ENCODE peak calls at places on chromosome 21, in five cellular contexts. Q is tibial nerve, H is heart left ventricle, V is adrenal gland, R is A549. B is an unnamed sample.

GRCh38 chr21:15731243-15731613 is 1.4 kb downstream of the USP25 start:
- DNase-seq in Q (no peak), H (no peak), V (no peak), R (no peak), B (no peak)

GRCh38 chr21:33668620-33669019 is 26.3 kb downstream of the ITSN1 start:
- DNase-seq in Q (no peak), H (no peak), V (no peak), R (no peak), B (no peak)

GRCh38 chr21:40143822-40144525 is 276.7 kb downstream of the PCP4 start:
- DNase-seq in Q (peak; percentile 53), H (peak; percentile 45), V (peak; percentile 82), R (peak; percentile 33), B (peak; percentile 80)

GRCh38 chr21:29332461-29333354 is 34.0 kb downstream of the BACH1 start:
- DNase-seq in Q (no peak), H (no peak), V (peak; percentile 54), R (no peak), B (no peak)

GRCh38 chr21:33657124-33657842 is 15.0 kb downstream of the ITSN1 start:
- DNase-seq in Q (no peak), H (no peak), V (no peak), R (no peak), B (no peak)

GRCh38 chr21:17819878-17820232 is 699 bp upstream of the C21orf91 start:
- DNase-seq in Q (peak; percentile 23), H (no peak), V (no peak), R (no peak), B (no peak)

GRCh38 chr21:43767498-43767979 is 8.6 kb downstream of the CSTB start:
- DNase-seq in Q (no peak), H (no peak), V (no peak), R (no peak), B (no peak)

GRCh38 chr21:33041981-33042380 is 16.2 kb downstream of the OLIG2 start:
- DNase-seq in Q (no peak), H (no peak), V (no peak), R (no peak), B (no peak)

GRCh38 chr21:23804866-23805265 is 1802.4 kb downstream of the MRPL39 start:
- DNase-seq in Q (no peak), H (no peak), V (no peak), R (no peak), B (no peak)

GRCh38 chr21:15520811-15521643 is 208.8 kb upstream of the USP25 start:
- DNase-seq in Q (no peak), H (no peak), V (no peak), R (no peak), B (no peak)

GRCh38 chr21:25827513-25827912 is 92.7 kb downstream of the GABPA start:
- DNase-seq in Q (no peak), H (no peak), V (no peak), R (no peak), B (no peak)

GRCh38 chr21:46100020-46100419 is 2.1 kb downstream of the COL6A2 start:
- DNase-seq in Q (peak; percentile 9), H (no peak), V (no peak), R (no peak), B (no peak)

GRCh38 chr21:29822064-29822463 is 117.7 kb downstream of the GRIK1 start:
- DNase-seq in Q (no peak), H (no peak), V (no peak), R (no peak), B (no peak)

GRCh38 chr21:17780539-17780938 is 38.6 kb downstream of the C21orf91 start:
- DNase-seq in Q (no peak), H (no peak), V (no peak), R (no peak), B (no peak)

GRCh38 chr21:23217597-23217996 is 2219.4 kb downstream of the NCAM2 start:
- DNase-seq in Q (no peak), H (no peak), V (no peak), R (no peak), B (no peak)

GRCh38 chr21:25133939-25134338 is 473.3 kb downstream of the MRPL39 start:
- DNase-seq in Q (no peak), H (no peak), V (no peak), R (no peak), B (no peak)

GRCh38 chr21:15826147-15826780 is 96.5 kb downstream of the USP25 start:
- DNase-seq in Q (no peak), H (no peak), V (no peak), R (peak; percentile 73), B (peak; percentile 21)

GRCh38 chr21:33490991-33491372 is 534 bp downstream of the DNAJC28 start:
- DNase-seq in Q (no peak), H (no peak), V (no peak), R (no peak), B (no peak)

GRCh38 chr21:16194851-16195251 is 465.1 kb downstream of the USP25 start:
- DNase-seq in Q (no peak), H (peak; percentile 18), V (peak; percentile 27), R (peak; percentile 40), B (peak; percentile 54)

GRCh38 chr21:32388306-32388705 is 4.5 kb downstream of the URB1 start:
- DNase-seq in Q (no peak), H (no peak), V (no peak), R (no peak), B (no peak)

GRCh38 chr21:23162213-23162946 is 2164.2 kb downstream of the NCAM2 start:
- DNase-seq in Q (no peak), H (no peak), V (no peak), R (no peak), B (no peak)

GRCh38 chr21:31343680-31344480 is at the start of gene TIAM1:
- DNase-seq in Q (peak; percentile 52), H (peak; percentile 46), V (peak; percentile 33), R (peak; percentile 4), B (peak; percentile 72)

GRCh38 chr21:41611441-41611840 is 103.5 kb upstream of the TMPRSS2 start:
- DNase-seq in Q (no peak), H (no peak), V (no peak), R (no peak), B (no peak)

GRCh38 chr21:15301736-15302135 is 236.9 kb upstream of the NRIP1 start:
- DNase-seq in Q (no peak), H (no peak), V (no peak), R (peak; percentile 32), B (no peak)

GRCh38 chr21:29025328-29025713 is 853 bp downstream of the USP16 start:
- DNase-seq in Q (no peak), H (no peak), V (no peak), R (no peak), B (no peak)

GRCh38 chr21:20971296-20971921 is 26.8 kb upstream of the NCAM2 start:
- DNase-seq in Q (peak; percentile 56), H (no peak), V (peak; percentile 40), R (peak; percentile 42), B (peak; percentile 78)

GRCh38 chr21:19547951-19548635 is 1144.5 kb upstream of the TMPRSS15 start:
- DNase-seq in Q (no peak), H (no peak), V (no peak), R (no peak), B (no peak)

GRCh38 chr21:32994305-32994704 is 31.4 kb upstream of the OLIG2 start:
- DNase-seq in Q (no peak), H (no peak), V (no peak), R (no peak), B (no peak)

GRCh38 chr21:30717105-30717504 is 1.5 kb downstream of the KRTAP21-3 start:
- DNase-seq in Q (no peak), H (no peak), V (no peak), R (no peak), B (no peak)

GRCh38 chr21:26847951-26848350 is 2.7 kb upstream of the ADAMTS1 start:
- DNase-seq in Q (no peak), H (no peak), V (no peak), R (no peak), B (no peak)

GRCh38 chr21:26845750-26846035 is 484 bp upstream of the ADAMTS1 start:
- DNase-seq in Q (no peak), H (no peak), V (no peak), R (no peak), B (no peak)

GRCh38 chr21:26844258-26845065 is 747 bp downstream of the ADAMTS1 start:
- DNase-seq in Q (peak; percentile 21), H (peak; percentile 71), V (no peak), R (peak; percentile 33), B (peak; percentile 59)

GRCh38 chr21:26845066-26845749 is at the start of gene ADAMTS1:
- DNase-seq in Q (peak; percentile 91), H (peak; percentile 93), V (peak; percentile 75), R (peak; percentile 38), B (peak; percentile 91)

GRCh38 chr21:26846036-26846931 is 1.1 kb upstream of the ADAMTS1 start:
- DNase-seq in Q (peak; percentile 80), H (peak; percentile 93), V (peak; percentile 70), R (peak; percentile 31), B (peak; percentile 84)
- TF ChIP-seq POLR2A in Q (peak; percentile 88), H (peak; percentile 76), V (peak; percentile 34), R (no peak), B (no peak)

GRCh38 chr21:42669069-42669468 is 15.6 kb downstream of the PDE9A start:
- DNase-seq in Q (no peak), H (no peak), V (no peak), R (no peak), B (peak; percentile 48)
- TF ChIP-seq CTCF in Q (no peak), H (peak; percentile 37), V (no peak), R (no peak), B (no peak)

GRCh38 chr21:44931137-44931500 is 8.7 kb upstream of the SLX9 start:
- DNase-seq in Q (no peak), H (no peak), V (no peak), R (no peak), B (no peak)

GRCh38 chr21:44930543-44930981 is 9.3 kb upstream of the SLX9 start:
- DNase-seq in Q (no peak), H (no peak), V (no peak), R (no peak), B (no peak)

GRCh38 chr21:44929799-44930542 is 9.3 kb upstream of the ITGB2 start:
- DNase-seq in Q (no peak), H (no peak), V (no peak), R (no peak), B (no peak)

GRCh38 chr21:44927587-44928461 is 7.1 kb upstream of the ITGB2 start:
- DNase-seq in Q (no peak), H (peak; percentile 66), V (no peak), R (peak; percentile 71), B (no peak)

GRCh38 chr21:44929242-44929798 is 8.6 kb upstream of the ITGB2 start:
- DNase-seq in Q (no peak), H (no peak), V (no peak), R (no peak), B (no peak)
- H3K4me1 ChIP-seq in Q (peaks cover 56% of the 10 kb centered on the region), H (peaks cover 34% of the 10 kb centered on the region), V (peaks cover 34% of the 10 kb centered on the region), R (peaks cover 45% of the 10 kb centered on the region), B (peaks cover 23% of the 10 kb centered on the region)

DNA sequence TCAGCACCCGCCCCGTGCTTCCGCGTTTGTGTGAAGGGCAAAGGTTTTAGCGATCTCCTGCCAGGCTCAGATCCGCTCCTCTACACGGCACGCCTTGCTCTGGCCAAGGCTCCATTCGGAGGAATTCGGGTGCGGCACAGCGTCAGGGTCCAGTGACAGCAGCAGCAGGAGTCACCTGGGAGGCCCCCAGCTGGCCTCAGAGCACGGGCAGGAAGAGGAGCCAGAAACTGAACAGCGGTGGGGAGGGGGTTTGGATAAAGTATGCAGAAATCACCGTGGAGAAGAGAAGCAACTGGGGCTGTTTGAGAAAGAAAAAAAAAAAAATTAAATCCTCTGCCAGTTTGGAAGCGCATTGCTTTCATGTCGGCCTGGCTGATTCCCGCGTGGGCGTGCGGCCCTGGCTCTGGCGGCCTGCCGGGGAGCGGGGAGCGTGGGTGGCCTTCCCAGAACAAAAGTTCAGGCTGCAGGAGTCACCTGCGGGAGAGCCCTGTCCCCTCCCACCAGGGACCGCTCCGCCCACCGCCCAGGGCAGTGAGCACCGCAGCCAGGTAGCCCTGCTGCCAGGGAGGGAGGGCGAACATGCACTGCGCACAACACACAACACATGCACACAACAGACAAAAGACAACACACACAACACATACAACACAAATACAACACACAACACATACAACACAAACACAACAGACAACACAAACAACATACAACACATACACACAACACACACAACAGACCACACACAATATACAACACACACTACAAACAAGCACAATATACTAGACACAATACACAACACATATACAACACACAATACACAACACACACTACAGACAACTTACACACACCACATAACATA is 107.6 kb downstream of the ETS2 start:
- DNase-seq in Q (peak; percentile 63), H (peak; percentile 65), V (peak; percentile 63), R (peak; percentile 79), B (peak; percentile 69)
- TF ChIP-seq POLR2A in Q (no peak), H (no peak), V (no peak), R (no peak), B (no peak)